ENCODE peak calls at places on chromosomes 16 and 17, in five cellular contexts. V, P, W, G and U are unnamed samples.

GRCh38 chr17:2025622-2026309 is 632 bp upstream of the RTN4RL1 start:
- DNase-seq in V (no peak), P (peak), W (peak), G (peak), U (no peak)

GRCh38 chr17:79572136-79572915 is 38.5 kb downstream of the RBFOX3 start:
- DNase-seq in V (no peak), P (no peak), W (no peak), G (no peak), U (no peak)

GRCh38 chr17:75875940-75876189 is 2.5 kb downstream of the TRIM47 start:
- DNase-seq in V (no peak), P (no peak), W (peak), G (no peak), U (no peak)

GRCh38 chr16:20675488-20676267 is 21.8 kb downstream of the ACSM1 start:
- DNase-seq in V (no peak), P (peak), W (peak), G (no peak), U (no peak)

GRCh38 chr16:28105954-28106353 is 42.4 kb upstream of the GSG1L start:
- DNase-seq in V (no peak), P (no peak), W (no peak), G (no peak), U (no peak)

GRCh38 chr17:30520882-30521281 is 43.7 kb downstream of the GOSR1 start:
- DNase-seq in V (no peak), P (no peak), W (no peak), G (no peak), U (no peak)

GRCh38 chr17:2456475-2456874 is 55.2 kb downstream of the METTL16 start:
- DNase-seq in V (no peak), P (no peak), W (no peak), G (no peak), U (no peak)

GRCh38 chr17:77822302-77823030 is 136.0 kb upstream of the TNRC6C start:
- DNase-seq in V (no peak), P (no peak), W (peak), G (no peak), U (no peak)

GRCh38 chr16:30533146-30533522 is 1.5 kb downstream of the ZNF747 start:
- DNase-seq in V (no peak), P (peak), W (no peak), G (no peak), U (no peak)

GRCh38 chr16:86248325-86248905 is 261.9 kb upstream of the FOXF1 start:
- DNase-seq in V (no peak), P (no peak), W (no peak), G (no peak), U (no peak)

GRCh38 chr16:15653227-15653626 is 3.2 kb downstream of the NDE1 start:
- DNase-seq in V (no peak), P (no peak), W (peak), G (no peak), U (peak)

GRCh38 chr16:67865318-67865717 is 7.5 kb upstream of the EDC4 start:
- DNase-seq in V (no peak), P (no peak), W (peak), G (no peak), U (no peak)